ENCODE peak calls at places on chromosomes 11 and 22, in nine cellular contexts. O is foreskin fibroblast; H is T1000; Y is HuH-7; F is NCI-H1092 treated with DMSO at 0.1 percent for 48 hours; X is NAMALWA; B is GDM1; K is activated CD8-positive, alpha-beta memory T cell treated with anti-CD3 and anti-CD28 coated beads, Interleukin-2, amount 50 U/mL, for 48 hours; W is HS-5. E is an unnamed sample.

GRCh38 chr11:119416606-119417580 is 6.1 kb downstream of the THY1 start:
- DNase-seq in B (no peak), O (peak), F (no peak), X (no peak), K (no peak), W (peak), Y (no peak), H (no peak), E (no peak)

GRCh38 chr22:36237462-36238347 is 1.6 kb downstream of the APOL2 start:
- DNase-seq in K (no peak), W (no peak), X (peak), Y (no peak), B (no peak), F (no peak), O (peak), H (no peak), E (no peak)

GRCh38 chr11:75557649-75558494 is 4.2 kb upstream of the SERPINH1 start:
- DNase-seq in F (no peak), W (no peak), O (peak), Y (no peak), K (no peak), B (no peak), H (no peak), X (no peak), E (no peak)

GRCh38 chr11:575324-575995 is 810 bp upstream of the PHRF1 start:
- DNase-seq in H (no peak), W (no peak), X (peak), B (no peak), F (peak), O (no peak), Y (peak), K (no peak), E (no peak)

GRCh38 chr11:2180775-2181370 is 9.3 kb upstream of the TH start:
- DNase-seq in Y (no peak), F (no peak), X (no peak), O (no peak), W (no peak), H (no peak), K (no peak), B (no peak), E (no peak)

GRCh38 chr22:49716441-49716840 is 111.2 kb downstream of the BRD1 start:
- DNase-seq in O (no peak), B (no peak), F (no peak), W (no peak), X (no peak), K (no peak), H (no peak), Y (no peak), E (no peak)

GRCh38 chr22:35229865-35230264 is 27.4 kb upstream of the HMGXB4 start:
- DNase-seq in Y (no peak), X (peak), B (no peak), O (no peak), W (no peak), K (no peak), F (no peak), H (no peak), E (no peak)

GRCh38 chr11:108672113-108672512 is 7.2 kb downstream of the DDX10 start:
- DNase-seq in O (peak), X (no peak), H (no peak), K (no peak), Y (no peak), W (no peak), B (no peak), F (no peak), E (no peak)

GRCh38 chr11:30310623-30311022 is 12.3 kb upstream of the ARL14EP start:
- DNase-seq in Y (no peak), X (no peak), F (no peak), O (no peak), W (no peak), H (no peak), B (no peak), K (no peak), E (no peak)

GRCh38 chr11:47991266-47991830 is 11.0 kb downstream of the PTPRJ start:
- DNase-seq in H (no peak), O (no peak), F (peak), B (no peak), K (no peak), Y (no peak), W (no peak), X (no peak), E (peak)

GRCh38 chr11:77102246-77103210 is at the start of gene OMP:
- DNase-seq in K (no peak), W (no peak), B (no peak), H (no peak), X (no peak), F (no peak), Y (no peak), O (no peak), E (no peak)

GRCh38 chr11:70038034-70038834 is 39.9 kb upstream of the ANO1 start:
- DNase-seq in H (no peak), Y (no peak), X (no peak), F (no peak), K (no peak), B (no peak), O (no peak), W (no peak), E (no peak)

GRCh38 chr11:110092577-110093406 is at the start of gene ZC3H12C:
- DNase-seq in Y (peak), W (no peak), B (peak), F (peak), O (peak), H (peak), K (peak), X (no peak), E (peak)

GRCh38 chr11:127383026-127383425 is 382.5 kb upstream of the KIRREL3 start:
- DNase-seq in F (no peak), H (no peak), K (no peak), Y (no peak), X (no peak), O (no peak), B (no peak), W (no peak), E (no peak)

GRCh38 chr11:66112640-66113098 is 42.6 kb downstream of the PACS1 start:
- DNase-seq in X (peak), W (peak), F (no peak), H (no peak), B (no peak), O (peak), Y (no peak), K (no peak), E (no peak)

GRCh38 chr22:21837184-21837979 is 30.1 kb downstream of the MAPK1 start:
- DNase-seq in O (peak), Y (no peak), W (peak), K (no peak), X (no peak), F (no peak), B (no peak), H (peak), E (no peak)

GRCh38 chr11:74339619-74340018 is 28.2 kb upstream of the P4HA3 start:
- DNase-seq in F (no peak), K (no peak), B (no peak), H (no peak), O (no peak), X (no peak), Y (no peak), W (no peak), E (no peak)

GRCh38 chr11:75408852-75409219 is 9.5 kb downstream of the RPS3 start:
- DNase-seq in F (no peak), Y (no peak), O (peak), H (no peak), W (no peak), X (no peak), B (no peak), K (no peak), E (no peak)

GRCh38 chr22:36411589-36412258 is 24.0 kb upstream of the MYH9 start:
- DNase-seq in F (no peak), O (no peak), X (peak), H (no peak), W (no peak), Y (no peak), B (no peak), K (peak), E (no peak)

GRCh38 chr22:43707650-43708049 is 104.5 kb downstream of the EFCAB6 start:
- DNase-seq in W (no peak), X (no peak), B (no peak), K (no peak), H (no peak), O (peak), F (no peak), Y (no peak), E (no peak)

GRCh38 chr11:26286472-26287066 is 45.4 kb upstream of the ANO3 start:
- DNase-seq in H (no peak), O (peak), F (no peak), K (no peak), W (no peak), Y (peak), B (no peak), X (peak), E (no peak)

GRCh38 chr22:32248276-32248675 is 6.9 kb downstream of the SLC5A4 start:
- DNase-seq in F (no peak), K (no peak), Y (no peak), H (no peak), O (no peak), W (no peak), X (no peak), B (no peak), E (no peak)

E was measured in HL-60.